ENCODE peak calls at places on chromosomes 13 and 19, in four cellular contexts. Z is NCI-H1105; V is foreskin fibroblast; K is activated CD4-positive, CD25-positive, alpha-beta regulatory T cell treated with anti-CD3 and anti-CD28 coated beads, Interleukin-2, amount 50 U/mL, for 72 hours. D is an unnamed sample.

GRCh38 chr19:9586764-9587163 is 2.5 kb upstream of the ZNF121 start:
- DNase-seq in K (peak; percentile 72), Z (peak; percentile 33), V (peak; percentile 40), D (peak; percentile 8)

GRCh38 chr19:4781851-4782250 is 9.7 kb upstream of the FEM1A start:
- DNase-seq in K (no peak), V (no peak), Z (no peak), D (peak; percentile 3)

GRCh38 chr13:114132419-114133121 is at the start of gene RASA3:
- DNase-seq in Z (peak; percentile 74), K (peak; percentile 62), V (peak; percentile 82), D (peak; percentile 58)

GRCh38 chr19:13149628-13150186 is 468 bp downstream of the STX10 start:
- DNase-seq in Z (peak; percentile 48), V (no peak), K (peak; percentile 57), D (no peak)

GRCh38 chr13:20546559-20546958 is 20.4 kb upstream of the IFT88 start:
- DNase-seq in K (no peak), Z (no peak), V (no peak), D (no peak)

GRCh38 chr13:64675256-64675892 is 2554.8 kb downstream of the PCDH9 start:
- DNase-seq in Z (no peak), K (no peak), V (peak; percentile 75), D (no peak)

GRCh38 chr19:28045621-28046020 is 1167.3 kb downstream of the UQCRFS1 start:
- DNase-seq in V (no peak), Z (no peak), K (no peak), D (no peak)

GRCh38 chr19:18731562-18732008 is 48.1 kb downstream of the CRTC1 start:
- DNase-seq in V (no peak), Z (no peak), K (no peak), D (no peak)

GRCh38 chr13:75372517-75372916 is 109.5 kb downstream of the TBC1D4 start:
- DNase-seq in Z (no peak), K (no peak), V (peak; percentile 20), D (peak; percentile 84)

GRCh38 chr13:52744842-52745241 is 5.2 kb upstream of the CNMD start:
- DNase-seq in Z (no peak), K (no peak), V (no peak), D (peak; percentile 69)

D was measured in NCI-H1694 treated with DMSO at 0.1 percent for 48 hours.